ENCODE peak calls at places on chromosomes 13 and 19, in eight cellular contexts. Q is cardiac fibroblast, Y is dorsolateral prefrontal cortex, O is thoracic aorta, U is astrocyte of the spinal cord, N is OCI-LY7, X is cardiac muscle cell, L is brain microvascular endothelial cell. A is an unnamed sample.

GRCh38 chr13:51832471-51833152 is 12.4 kb downstream of the TMEM272 start:
- DNase-seq in Q (peak; percentile 62), Y (no peak), O (no peak), U (no peak), N (peak; percentile 83), X (peak; percentile 63), L (no peak), A (no peak)

GRCh38 chr19:8445488-8446001 is 770 bp downstream of the HNRNPM start:
- DNase-seq in Q (peak; percentile 45), Y (peak; percentile 55), O (no peak), U (no peak), N (peak; percentile 53), X (peak; percentile 41), L (no peak), A (no peak)

GRCh38 chr19:10782795-10783194 is 53.2 kb downstream of the TMED1 start:
- DNase-seq in Q (no peak), Y (no peak), O (no peak), U (no peak), N (no peak), X (no peak), L (no peak), A (no peak)

GRCh38 chr13:27425918-27426630 is 1.7 kb downstream of the GTF3A start:
- DNase-seq in Q (peak; percentile 81), Y (peak; percentile 50), O (peak; percentile 30), U (peak; percentile 78), N (peak; percentile 86), X (peak; percentile 81), L (peak; percentile 63), A (peak; percentile 39)

GRCh38 chr13:106484755-106485193 is 50.7 kb downstream of the EFNB2 start:
- DNase-seq in Q (peak; percentile 82), Y (no peak), O (no peak), U (no peak), N (no peak), X (peak; percentile 89), L (no peak), A (no peak)

GRCh38 chr19:17847538-17848366 is at the start of gene JAK3:
- DNase-seq in Q (peak; percentile 87), Y (peak; percentile 54), O (no peak), U (peak; percentile 56), N (peak; percentile 87), X (peak; percentile 89), L (peak; percentile 48), A (no peak)

GRCh38 chr19:13181747-13182388 is 31.7 kb downstream of the IER2 start:
- DNase-seq in Q (peak; percentile 77), Y (peak; percentile 73), O (no peak), U (peak; percentile 64), N (peak; percentile 55), X (peak; percentile 85), L (peak; percentile 25), A (no peak)

GRCh38 chr13:71801165-71801564 is 65.8 kb downstream of the DACH1 start:
- DNase-seq in Q (no peak), Y (no peak), O (no peak), U (no peak), N (no peak), X (no peak), L (no peak), A (no peak)

GRCh38 chr13:111948811-111949210 is 118.1 kb upstream of the SOX1 start:
- DNase-seq in Q (no peak), Y (no peak), O (no peak), U (no peak), N (no peak), X (no peak), L (no peak), A (no peak)

GRCh38 chr13:80040219-80040976 is 300.5 kb downstream of the SPRY2 start:
- DNase-seq in Q (peak; percentile 90), Y (no peak), O (no peak), U (peak; percentile 95), N (no peak), X (peak; percentile 91), L (peak; percentile 95), A (peak; percentile 98)

GRCh38 chr13:112032186-112032835 is 34.6 kb upstream of the SOX1 start:
- DNase-seq in Q (no peak), Y (no peak), O (no peak), U (no peak), N (no peak), X (no peak), L (peak; percentile 3), A (no peak)

GRCh38 chr13:60407095-60407494 is 10.1 kb downstream of the TDRD3 start:
- DNase-seq in Q (no peak), Y (no peak), O (no peak), U (no peak), N (no peak), X (no peak), L (no peak), A (no peak)

GRCh38 chr19:19595171-19595701 is 23.3 kb downstream of the PBX4 start:
- DNase-seq in Q (peak; percentile 34), Y (no peak), O (no peak), U (peak; percentile 18), N (no peak), X (peak; percentile 64), L (peak; percentile 21), A (no peak)

GRCh38 chr19:11345122-11345752 is 831 bp downstream of the TMEM205 start:
- DNase-seq in Q (no peak), Y (no peak), O (no peak), U (no peak), N (no peak), X (no peak), L (no peak), A (no peak)

GRCh38 chr19:11378319-11379189 is 4.1 kb downstream of the SWSAP1 start:
- DNase-seq in Q (peak; percentile 48), Y (peak; percentile 74), O (no peak), U (peak; percentile 85), N (peak; percentile 48), X (peak; percentile 45), L (peak; percentile 73), A (peak; percentile 58)

GRCh38 chr19:8209111-8209964 is at the start of gene CERS4:
- DNase-seq in Q (peak; percentile 73), Y (peak; percentile 92), O (no peak), U (peak; percentile 5), N (peak; percentile 77), X (peak; percentile 75), L (peak; percentile 6), A (no peak)

GRCh38 chr13:98171806-98172569 is 5.1 kb downstream of the RNF113B start:
- DNase-seq in Q (peak; percentile 47), Y (peak; percentile 61), O (no peak), U (peak; percentile 59), N (no peak), X (peak; percentile 20), L (peak; percentile 63), A (no peak)
- H3K4me3 ChIP-seq in Q (no peak overlapping the region), Y (peak overlapping the region; percentile 25), O (peak overlapping the region; percentile 4), U (no peak overlapping the region), N (no peak overlapping the region), X (no peak overlapping the region), L (no peak overlapping the region), A (no peak overlapping the region)

GRCh38 chr19:41554902-41555301 is 21.1 kb upstream of the CEACAM21 start:
- DNase-seq in Q (no peak), Y (no peak), O (no peak), U (no peak), N (no peak), X (no peak), L (no peak), A (no peak)

GRCh38 chr19:41552558-41552957 is 23.4 kb upstream of the CEACAM21 start:
- DNase-seq in Q (no peak), Y (no peak), O (no peak), U (no peak), N (peak; percentile 92), X (no peak), L (no peak), A (no peak)

GRCh38 chr19:41551711-41552110 is 24.3 kb upstream of the CEACAM21 start:
- DNase-seq in Q (no peak), Y (no peak), O (no peak), U (no peak), N (peak; percentile 41), X (no peak), L (no peak), A (no peak)

GRCh38 chr19:41555752-41556151 is 20.2 kb upstream of the CEACAM21 start:
- DNase-seq in Q (no peak), Y (no peak), O (no peak), U (no peak), N (no peak), X (no peak), L (no peak), A (no peak)

GRCh38 chr19:41553804-41554203 is 22.2 kb upstream of the CEACAM21 start:
- DNase-seq in Q (no peak), Y (no peak), O (no peak), U (no peak), N (peak; percentile 64), X (no peak), L (no peak), A (no peak)
- H3K4me3 ChIP-seq in Q (no peak overlapping the region), Y (no peak overlapping the region), O (no peak overlapping the region), U (no peak overlapping the region), N (peak overlapping the region; percentile 84), X (no peak overlapping the region), L (no peak overlapping the region), A (no peak overlapping the region)

GRCh38 chr13:44317752-44318550 is 55.7 kb upstream of the SERP2 start:
- DNase-seq in Q (no peak), Y (no peak), O (no peak), U (peak; percentile 69), N (no peak), X (no peak), L (no peak), A (peak; percentile 36)
- H3K4me3 ChIP-seq in Q (no peak overlapping the region), Y (no peak overlapping the region), O (peak overlapping the region; percentile 43), U (no peak overlapping the region), N (no peak overlapping the region), X (no peak overlapping the region), L (no peak overlapping the region), A (no peak overlapping the region)

GRCh38 chr19:4369888-4370260 is 26.5 kb downstream of the MPND start:
- DNase-seq in Q (no peak), Y (peak; percentile 82), O (no peak), U (peak; percentile 40), N (peak; percentile 69), X (no peak), L (no peak), A (no peak)

GRCh38 chr19:4371898-4372629 is 28.3 kb downstream of the SH3GL1 start:
- DNase-seq in Q (no peak), Y (no peak), O (no peak), U (no peak), N (no peak), X (no peak), L (no peak), A (no peak)

GRCh38 chr19:4371209-4371897 is 28.0 kb downstream of the MPND start:
- DNase-seq in Q (no peak), Y (no peak), O (no peak), U (no peak), N (no peak), X (no peak), L (no peak), A (no peak)

GRCh38 chr19:4369109-4369887 is 25.9 kb downstream of the MPND start:
- DNase-seq in Q (no peak), Y (no peak), O (no peak), U (peak; percentile 35), N (peak; percentile 82), X (no peak), L (no peak), A (no peak)

DNA sequence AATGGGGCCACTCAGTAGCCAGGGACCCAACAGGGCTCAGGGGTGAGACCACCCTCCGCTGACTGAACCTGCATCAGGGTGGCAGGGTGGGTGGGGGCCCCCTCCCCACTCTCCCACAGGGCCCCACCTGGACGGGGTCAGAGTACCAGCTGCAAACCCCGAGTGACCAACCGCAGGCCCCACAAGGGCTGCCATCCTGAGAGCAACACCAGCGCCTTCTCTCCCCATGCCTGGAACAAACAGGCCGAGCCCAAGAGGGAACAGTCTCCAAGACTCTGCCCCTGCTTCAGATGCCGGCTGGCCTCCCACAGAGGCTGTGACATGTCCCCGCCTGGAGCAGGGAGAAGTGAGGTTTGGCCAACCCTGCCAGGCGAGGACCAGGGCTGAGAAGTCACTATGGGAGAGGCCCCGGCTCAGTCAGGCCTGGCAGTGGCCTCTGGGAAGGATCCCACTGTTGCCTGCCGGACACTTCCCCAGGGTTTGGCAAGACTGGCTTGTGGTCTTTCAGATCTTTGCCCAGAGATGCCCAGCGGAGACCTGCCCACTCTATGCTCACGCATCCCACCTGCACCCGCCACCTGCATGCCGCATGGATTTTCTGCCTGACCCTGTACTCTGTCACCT is 27.2 kb downstream of the MPND start:
- DNase-seq in Q (no peak), Y (no peak), O (no peak), U (no peak), N (no peak), X (no peak), L (no peak), A (no peak)
- H3K4me3 ChIP-seq in Q (no peak overlapping the region), Y (peak overlapping the region; percentile 14), O (no peak overlapping the region), U (no peak overlapping the region), N (peak overlapping the region; percentile 61), X (no peak overlapping the region), L (no peak overlapping the region), A (no peak overlapping the region)